ENCODE peak calls at places on chromosome 18, in six cellular contexts. A is EH; S is LHCN-M2; E is activated CD4-positive, alpha-beta T cell treated with anti-CD3 and anti-CD28 coated beads, Interleukin-2, amount 50 U/mL, for 24 hours; D is H54; L is naive thymus-derived CD4-positive, alpha-beta T cell. X is an unnamed sample.

GRCh38 chr18:3177902-3178687 is 41.7 kb downstream of the MYOM1 start:
- DNase-seq in L (peak), S (no peak), D (no peak), E (no peak), A (no peak), X (no peak)

GRCh38 chr18:44696892-44697291 is 16.2 kb downstream of the SETBP1 start:
- DNase-seq in S (no peak), E (no peak), D (no peak), L (no peak), A (no peak), X (no peak)

GRCh38 chr18:79870369-79871025 is 72.8 kb downstream of the KCNG2 start:
- DNase-seq in L (no peak), D (no peak), E (no peak), A (no peak), S (no peak), X (no peak)

GRCh38 chr18:3340015-3340681 is 78.2 kb downstream of the MYL12B start:
- DNase-seq in S (peak), A (peak), E (peak), D (no peak), L (no peak), X (peak)

GRCh38 chr18:36493349-36494281 is 196.1 kb downstream of the FHOD3 start:
- DNase-seq in A (peak), D (no peak), S (peak), E (no peak), L (no peak), X (no peak)

GRCh38 chr18:59957957-59958356 is 58.2 kb downstream of the PMAIP1 start:
- DNase-seq in D (peak), L (no peak), E (no peak), A (peak), S (peak), X (no peak)

GRCh38 chr18:35030234-35030989 is 10.8 kb upstream of the MAPRE2 start:
- DNase-seq in S (no peak), A (no peak), E (no peak), L (peak), D (no peak), X (peak)

GRCh38 chr18:23209031-23209430 is 73.7 kb downstream of the CABLES1 start:
- DNase-seq in S (no peak), A (peak), D (no peak), L (no peak), E (no peak), X (no peak)

GRCh38 chr18:77131100-77131651 is 1.4 kb downstream of the MBP start:
- DNase-seq in D (no peak), A (no peak), L (no peak), S (no peak), E (no peak), X (no peak)

GRCh38 chr18:24846133-24846532 is 385.7 kb downstream of the HRH4 start:
- DNase-seq in E (no peak), A (no peak), D (no peak), L (no peak), S (no peak), X (no peak)

GRCh38 chr18:6284761-6285160 is 129.9 kb downstream of the L3MBTL4 start:
- DNase-seq in A (no peak), L (no peak), E (no peak), S (no peak), D (no peak), X (no peak)

GRCh38 chr18:2589345-2590060 is 18.1 kb downstream of the NDC80 start:
- DNase-seq in D (no peak), L (no peak), E (no peak), A (no peak), S (peak), X (peak)

GRCh38 chr18:76368976-76369375 is 126.1 kb downstream of the ZNF516 start:
- DNase-seq in L (no peak), A (no peak), E (no peak), S (no peak), D (no peak), X (no peak)

GRCh38 chr18:12659904-12660605 is 2.1 kb upstream of the SPIRE1 start:
- DNase-seq in E (peak), D (peak), L (peak), S (peak), A (peak), X (peak)

GRCh38 chr18:59220784-59221765 is 1.1 kb downstream of the GRP start:
- DNase-seq in D (no peak), A (peak), S (no peak), L (no peak), E (no peak), X (no peak)

GRCh38 chr18:22723741-22724140 is 209.4 kb upstream of the RBBP8 start:
- DNase-seq in S (no peak), L (no peak), D (no peak), A (no peak), E (no peak), X (no peak)

GRCh38 chr18:59448546-59448945 is 89.5 kb upstream of the LMAN1 start:
- DNase-seq in E (no peak), L (no peak), A (peak), S (peak), D (no peak), X (no peak)

X was measured in central memory CD4-positive, alpha-beta T cell.